ENCODE peak calls at places on chromosomes 13 and 19, in seven cellular contexts. One of them, this sample, is unnamed.

GRCh38 chr19:3178377-3178972 is at the start of gene S1PR4:
- DNase-seq in ascending aorta: no peak
- DNase-seq in tibial artery: no peak
- DNase-seq in pancreas: no peak
- DNase-seq in adrenal gland: no peak
- DNase-seq in ovary: no peak
- DNase-seq in fibroblast of lung: no peak
- DNase-seq in this sample: no peak

GRCh38 chr19:48283908-48284307 is 14.0 kb downstream of the ZNF114 start:
- DNase-seq in ascending aorta: no peak
- DNase-seq in tibial artery: no peak
- DNase-seq in pancreas: no peak
- DNase-seq in adrenal gland: no peak
- DNase-seq in ovary: no peak
- DNase-seq in fibroblast of lung: peak; percentile 95
- DNase-seq in this sample: no peak

GRCh38 chr13:44591316-44591715 is 15.2 kb upstream of the TSC22D1 start:
- DNase-seq in ascending aorta: no peak
- DNase-seq in tibial artery: no peak
- DNase-seq in pancreas: no peak
- DNase-seq in adrenal gland: no peak
- DNase-seq in ovary: no peak
- DNase-seq in fibroblast of lung: no peak
- DNase-seq in this sample: no peak

GRCh38 chr13:34847751-34848150 is 94.3 kb upstream of the NBEA start:
- DNase-seq in ascending aorta: no peak
- DNase-seq in tibial artery: no peak
- DNase-seq in pancreas: no peak
- DNase-seq in adrenal gland: no peak
- DNase-seq in ovary: no peak
- DNase-seq in fibroblast of lung: no peak
- DNase-seq in this sample: no peak

GRCh38 chr19:38290631-38291147 is 13.4 kb upstream of the C19orf33 start:
- DNase-seq in ascending aorta: no peak
- DNase-seq in tibial artery: no peak
- DNase-seq in pancreas: peak; percentile 76
- DNase-seq in adrenal gland: no peak
- DNase-seq in ovary: no peak
- DNase-seq in fibroblast of lung: peak; percentile 91
- DNase-seq in this sample: peak; percentile 87

GRCh38 chr13:28463481-28463880 is 31.4 kb downstream of the FLT1 start:
- DNase-seq in ascending aorta: no peak
- DNase-seq in tibial artery: no peak
- DNase-seq in pancreas: no peak
- DNase-seq in adrenal gland: no peak
- DNase-seq in ovary: no peak
- DNase-seq in fibroblast of lung: no peak
- DNase-seq in this sample: no peak

GRCh38 chr13:84684804-84685203 is 802.5 kb upstream of the SLITRK1 start:
- DNase-seq in ascending aorta: no peak
- DNase-seq in tibial artery: no peak
- DNase-seq in pancreas: no peak
- DNase-seq in adrenal gland: no peak
- DNase-seq in ovary: no peak
- DNase-seq in fibroblast of lung: peak; percentile 36
- DNase-seq in this sample: no peak

GRCh38 chr19:19040417-19040816 is 7.0 kb downstream of the ARMC6 start:
- DNase-seq in ascending aorta: peak; percentile 25
- DNase-seq in tibial artery: peak; percentile 93
- DNase-seq in pancreas: no peak
- DNase-seq in adrenal gland: peak; percentile 83
- DNase-seq in ovary: no peak
- DNase-seq in fibroblast of lung: peak; percentile 65
- DNase-seq in this sample: no peak

GRCh38 chr13:93420206-93420605 is 193.6 kb downstream of the GPC6 start:
- DNase-seq in ascending aorta: no peak
- DNase-seq in tibial artery: no peak
- DNase-seq in pancreas: no peak
- DNase-seq in adrenal gland: no peak
- DNase-seq in ovary: no peak
- DNase-seq in fibroblast of lung: no peak
- DNase-seq in this sample: no peak

GRCh38 chr19:4713384-4713951 is 10.2 kb downstream of the DPP9 start:
- DNase-seq in ascending aorta: peak; percentile 65
- DNase-seq in tibial artery: peak; percentile 87
- DNase-seq in pancreas: no peak
- DNase-seq in adrenal gland: peak; percentile 82
- DNase-seq in ovary: no peak
- DNase-seq in fibroblast of lung: peak; percentile 100
- DNase-seq in this sample: peak; percentile 98

GRCh38 chr19:39805120-39805519 is 26.5 kb downstream of the LEUTX start:
- DNase-seq in ascending aorta: no peak
- DNase-seq in tibial artery: no peak
- DNase-seq in pancreas: no peak
- DNase-seq in adrenal gland: no peak
- DNase-seq in ovary: no peak
- DNase-seq in fibroblast of lung: no peak
- DNase-seq in this sample: no peak

GRCh38 chr13:100131863-100132574 is 43.1 kb downstream of the PCCA start:
- DNase-seq in ascending aorta: no peak
- DNase-seq in tibial artery: no peak
- DNase-seq in pancreas: no peak
- DNase-seq in adrenal gland: no peak
- DNase-seq in ovary: no peak
- DNase-seq in fibroblast of lung: peak; percentile 96
- DNase-seq in this sample: no peak

GRCh38 chr19:38703509-38703908 is 40.8 kb downstream of the CAPN12 start:
- DNase-seq in ascending aorta: no peak
- DNase-seq in tibial artery: no peak
- DNase-seq in pancreas: no peak
- DNase-seq in adrenal gland: no peak
- DNase-seq in ovary: no peak
- DNase-seq in fibroblast of lung: no peak
- DNase-seq in this sample: no peak

GRCh38 chr19:35518313-35518712 is 4.9 kb upstream of the DMKN start:
- DNase-seq in ascending aorta: no peak
- DNase-seq in tibial artery: no peak
- DNase-seq in pancreas: no peak
- DNase-seq in adrenal gland: no peak
- DNase-seq in ovary: no peak
- DNase-seq in fibroblast of lung: peak; percentile 92
- DNase-seq in this sample: no peak

GRCh38 chr19:30062331-30063183 is 120.5 kb downstream of the URI1 start:
- DNase-seq in ascending aorta: no peak
- DNase-seq in tibial artery: no peak
- DNase-seq in pancreas: no peak
- DNase-seq in adrenal gland: peak; percentile 11
- DNase-seq in ovary: no peak
- DNase-seq in fibroblast of lung: no peak
- DNase-seq in this sample: no peak

GRCh38 chr19:55369651-55370304 is 485 bp downstream of the IL11 start:
- DNase-seq in ascending aorta: no peak
- DNase-seq in tibial artery: no peak
- DNase-seq in pancreas: no peak
- DNase-seq in adrenal gland: no peak
- DNase-seq in ovary: no peak
- DNase-seq in fibroblast of lung: peak; percentile 79
- DNase-seq in this sample: peak; percentile 87

GRCh38 chr19:45121827-45122345 is 28.9 kb downstream of the PPP1R37 start:
- DNase-seq in ascending aorta: no peak
- DNase-seq in tibial artery: no peak
- DNase-seq in pancreas: no peak
- DNase-seq in adrenal gland: no peak
- DNase-seq in ovary: no peak
- DNase-seq in fibroblast of lung: no peak
- DNase-seq in this sample: no peak
- H3K4me1 ChIP-seq in ascending aorta: no peaks in the 10 kb centered on the region
- H3K4me1 ChIP-seq in tibial artery: no peaks in the 10 kb centered on the region
- H3K4me1 ChIP-seq in pancreas: no peaks in the 10 kb centered on the region
- H3K4me1 ChIP-seq in adrenal gland: peaks cover 24% of the 10 kb centered on the region
- H3K4me1 ChIP-seq in ovary: peaks cover 2% of the 10 kb centered on the region
- H3K4me1 ChIP-seq in fibroblast of lung: no peaks in the 10 kb centered on the region
- H3K4me1 ChIP-seq in this sample: no peaks in the 10 kb centered on the region

DNA sequence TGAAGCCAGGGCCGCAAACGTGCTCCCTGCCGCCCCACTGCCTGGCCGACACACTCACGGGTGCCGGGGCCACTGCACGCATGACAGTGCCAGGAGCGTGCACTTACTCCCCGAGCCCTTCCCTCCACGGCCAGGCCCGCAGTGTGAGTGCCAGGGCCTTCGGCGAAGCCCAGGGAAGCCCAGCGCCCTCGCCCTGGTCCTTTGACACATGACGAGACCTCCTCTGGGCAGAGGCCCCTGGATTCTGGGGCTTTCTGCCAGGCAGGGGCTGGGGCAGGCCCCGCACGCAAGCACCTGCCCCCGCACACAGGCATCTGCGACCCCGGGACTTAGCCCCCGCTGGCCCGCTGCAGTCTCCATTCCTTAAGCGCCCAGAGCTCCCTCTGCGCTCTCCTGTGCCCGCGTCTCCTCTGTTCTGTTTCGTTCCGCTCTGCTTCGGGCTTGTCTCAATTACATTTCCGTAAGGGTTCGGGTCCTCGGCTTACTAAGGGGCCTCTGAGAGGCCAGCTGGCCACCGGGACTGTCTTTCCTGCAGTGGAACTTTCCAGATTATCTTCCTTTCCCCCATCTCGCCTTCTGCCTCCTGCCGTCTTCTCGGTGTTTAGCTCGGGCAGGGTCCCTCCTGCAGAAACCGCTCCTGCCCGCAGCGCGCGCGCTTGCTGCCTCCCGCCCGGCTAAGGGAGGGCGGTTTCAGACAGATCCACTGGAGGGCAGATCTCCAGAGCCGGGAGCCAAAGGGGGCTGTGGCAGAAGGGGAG is 98.8 kb downstream of the ING1 start:
- DNase-seq in ascending aorta: no peak
- DNase-seq in tibial artery: peak; percentile 66
- DNase-seq in pancreas: no peak
- DNase-seq in adrenal gland: no peak
- DNase-seq in ovary: no peak
- DNase-seq in fibroblast of lung: peak; percentile 25
- DNase-seq in this sample: no peak
- H3K4me3 ChIP-seq in ascending aorta: peak overlapping the region; percentile 49
- H3K4me3 ChIP-seq in tibial artery: peak overlapping the region; percentile 28
- H3K4me3 ChIP-seq in pancreas: no peak overlapping the region
- H3K4me3 ChIP-seq in adrenal gland: no peak overlapping the region
- H3K4me3 ChIP-seq in ovary: peak overlapping the region; percentile 24
- H3K4me3 ChIP-seq in fibroblast of lung: peak overlapping the region; percentile 28
- H3K4me3 ChIP-seq in this sample: peak overlapping the region; percentile 8

GRCh38 chr13:112734696-112735547 is 45.1 kb downstream of the ATP11A start:
- DNase-seq in ascending aorta: no peak
- DNase-seq in tibial artery: no peak
- DNase-seq in pancreas: no peak
- DNase-seq in adrenal gland: no peak
- DNase-seq in ovary: no peak
- DNase-seq in fibroblast of lung: no peak
- DNase-seq in this sample: no peak

GRCh38 chr13:112733661-112734379 is 44.0 kb downstream of the ATP11A start:
- DNase-seq in ascending aorta: no peak
- DNase-seq in tibial artery: no peak
- DNase-seq in pancreas: no peak
- DNase-seq in adrenal gland: no peak
- DNase-seq in ovary: no peak
- DNase-seq in fibroblast of lung: peak; percentile 27
- DNase-seq in this sample: no peak

GRCh38 chr13:112733112-112733511 is 43.3 kb downstream of the ATP11A start:
- DNase-seq in ascending aorta: no peak
- DNase-seq in tibial artery: no peak
- DNase-seq in pancreas: no peak
- DNase-seq in adrenal gland: no peak
- DNase-seq in ovary: no peak
- DNase-seq in fibroblast of lung: no peak
- DNase-seq in this sample: peak; percentile 7

GRCh38 chr13:112731667-112732616 is 42.1 kb downstream of the ATP11A start:
- DNase-seq in ascending aorta: no peak
- DNase-seq in tibial artery: no peak
- DNase-seq in pancreas: no peak
- DNase-seq in adrenal gland: no peak
- DNase-seq in ovary: no peak
- DNase-seq in fibroblast of lung: no peak
- DNase-seq in this sample: peak; percentile 25

GRCh38 chr13:112732679-112733078 is 42.8 kb downstream of the ATP11A start:
- DNase-seq in ascending aorta: no peak
- DNase-seq in tibial artery: no peak
- DNase-seq in pancreas: no peak
- DNase-seq in adrenal gland: no peak
- DNase-seq in ovary: no peak
- DNase-seq in fibroblast of lung: no peak
- DNase-seq in this sample: no peak
- H3K4me1 ChIP-seq in ascending aorta: no peaks in the 10 kb centered on the region
- H3K4me1 ChIP-seq in tibial artery: no peaks in the 10 kb centered on the region
- H3K4me1 ChIP-seq in pancreas: peaks cover under 1% of the 10 kb centered on the region
- H3K4me1 ChIP-seq in adrenal gland: no peaks in the 10 kb centered on the region
- H3K4me1 ChIP-seq in ovary: no peaks in the 10 kb centered on the region
- H3K4me1 ChIP-seq in fibroblast of lung: no peaks in the 10 kb centered on the region
- H3K4me1 ChIP-seq in this sample: no peaks in the 10 kb centered on the region

GRCh38 chr19:56423985-56424353 is 19.8 kb downstream of the ZNF583 start:
- DNase-seq in ascending aorta: no peak
- DNase-seq in tibial artery: no peak
- DNase-seq in pancreas: no peak
- DNase-seq in adrenal gland: no peak
- DNase-seq in ovary: no peak
- DNase-seq in fibroblast of lung: no peak
- DNase-seq in this sample: no peak
- H3K4me3 ChIP-seq in ascending aorta: no peak overlapping the region
- H3K4me3 ChIP-seq in tibial artery: no peak overlapping the region
- H3K4me3 ChIP-seq in pancreas: no peak overlapping the region
- H3K4me3 ChIP-seq in adrenal gland: no peak overlapping the region
- H3K4me3 ChIP-seq in ovary: no peak overlapping the region
- H3K4me3 ChIP-seq in fibroblast of lung: no peak overlapping the region
- H3K4me3 ChIP-seq in this sample: no peak overlapping the region

GRCh38 chr13:21012211-21012610 is 49.2 kb downstream of the LATS2 start:
- DNase-seq in ascending aorta: no peak
- DNase-seq in tibial artery: no peak
- DNase-seq in pancreas: no peak
- DNase-seq in adrenal gland: no peak
- DNase-seq in ovary: no peak
- DNase-seq in fibroblast of lung: peak; percentile 48
- DNase-seq in this sample: no peak
- H3K4me1 ChIP-seq in ascending aorta: peaks cover 68% of the 10 kb centered on the region
- H3K4me1 ChIP-seq in tibial artery: peaks cover 90% of the 10 kb centered on the region
- H3K4me1 ChIP-seq in pancreas: peaks cover 25% of the 10 kb centered on the region
- H3K4me1 ChIP-seq in adrenal gland: peaks cover 47% of the 10 kb centered on the region
- H3K4me1 ChIP-seq in ovary: peaks cover 26% of the 10 kb centered on the region
- H3K4me1 ChIP-seq in fibroblast of lung: peaks cover 40% of the 10 kb centered on the region
- H3K4me1 ChIP-seq in this sample: peaks cover 20% of the 10 kb centered on the region

GRCh38 chr19:6271251-6271650 is 8.5 kb downstream of the MLLT1 start:
- DNase-seq in ascending aorta: no peak
- DNase-seq in tibial artery: no peak
- DNase-seq in pancreas: no peak
- DNase-seq in adrenal gland: no peak
- DNase-seq in ovary: peak; percentile 51
- DNase-seq in fibroblast of lung: peak; percentile 34
- DNase-seq in this sample: no peak
- H3K4me3 ChIP-seq in ascending aorta: no peak overlapping the region
- H3K4me3 ChIP-seq in tibial artery: peak overlapping the region; percentile 39
- H3K4me3 ChIP-seq in pancreas: no peak overlapping the region
- H3K4me3 ChIP-seq in adrenal gland: no peak overlapping the region
- H3K4me3 ChIP-seq in ovary: peak overlapping the region; percentile 25
- H3K4me3 ChIP-seq in fibroblast of lung: peak overlapping the region; percentile 30
- H3K4me3 ChIP-seq in this sample: no peak overlapping the region